ENCODE peak calls at places on chromosome 14, in seven cellular contexts. V is HepG2, L is H1, M is HCT116, C is SK-N-SH, S is K562, D is GM12878. R is an unnamed sample.

GRCh38 chr14:29645117-29645516 is 282.5 kb downstream of the PRKD1 start:
- DNase-seq in V (no peak), L (no peak), M (no peak), C (no peak), S (peak), D (no peak), R (no peak)

GRCh38 chr14:104016873-104017650 is 68.4 kb upstream of the ASPG start:
- DNase-seq in V (no peak), L (no peak), M (no peak), C (no peak), S (no peak), D (no peak), R (no peak)

GRCh38 chr14:92698393-92698792 is 50.0 kb downstream of the LGMN start:
- DNase-seq in V (no peak), L (no peak), M (no peak), C (no peak), S (no peak), D (no peak), R (no peak)

GRCh38 chr14:65336191-65336591 is 76.3 kb upstream of the FUT8 start:
- DNase-seq in V (no peak), L (no peak), M (no peak), C (no peak), S (no peak), D (no peak), R (no peak)

GRCh38 chr14:58200480-58200841 is 512 bp downstream of the ACTR10 start:
- DNase-seq in V (no peak), L (no peak), M (no peak), C (no peak), S (no peak), D (no peak), R (no peak)

GRCh38 chr14:33914676-33915516 is 36.0 kb downstream of the EGLN3 start:
- DNase-seq in V (no peak), L (no peak), M (peak), C (no peak), S (peak), D (no peak), R (no peak)

GRCh38 chr14:74611672-74612345 is at the start of gene LTBP2:
- DNase-seq in V (no peak), L (no peak), M (no peak), C (peak), S (no peak), D (no peak), R (peak)

GRCh38 chr14:68520637-68521556 is 272.0 kb downstream of the ZFP36L1 start:
- DNase-seq in V (peak), L (no peak), M (peak), C (no peak), S (no peak), D (no peak), R (peak)

GRCh38 chr14:69088523-69089445 is 64.1 kb downstream of the DCAF5 start:
- DNase-seq in V (no peak), L (no peak), M (no peak), C (peak), S (no peak), D (no peak), R (peak)

GRCh38 chr14:65019944-65020566 is 33.4 kb downstream of the FNTB start:
- DNase-seq in V (peak), L (no peak), M (peak), C (peak), S (peak), D (no peak), R (peak)

GRCh38 chr14:22545842-22546721 is 42.9 kb downstream of the DAD1 start:
- DNase-seq in V (no peak), L (no peak), M (no peak), C (no peak), S (no peak), D (no peak), R (no peak)

GRCh38 chr14:64202731-64203130 is 91.4 kb downstream of the ESR2 start:
- DNase-seq in V (no peak), L (no peak), M (no peak), C (no peak), S (no peak), D (no peak), R (no peak)

GRCh38 chr14:102917469-102918211 is 4.8 kb upstream of the AMN start:
- DNase-seq in V (peak), L (peak), M (peak), C (peak), S (peak), D (no peak), R (peak)

GRCh38 chr14:36580856-36581831 is 1.3 kb downstream of the NKX2-8 start:
- DNase-seq in V (no peak), L (peak), M (no peak), C (peak), S (no peak), D (no peak), R (no peak)

GRCh38 chr14:71686677-71687076 is 245.6 kb upstream of the RGS6 start:
- DNase-seq in V (no peak), L (no peak), M (no peak), C (no peak), S (no peak), D (no peak), R (no peak)

GRCh38 chr14:100468557-100468956 is 118.7 kb downstream of the BEGAIN start:
- DNase-seq in V (no peak), L (no peak), M (no peak), C (no peak), S (no peak), D (no peak), R (no peak)

GRCh38 chr14:100467939-100468338 is 119.3 kb downstream of the BEGAIN start:
- DNase-seq in V (no peak), L (peak), M (no peak), C (no peak), S (no peak), D (no peak), R (no peak)

GRCh38 chr14:100469632-100470522 is 117.3 kb downstream of the BEGAIN start:
- DNase-seq in V (no peak), L (no peak), M (no peak), C (no peak), S (no peak), D (no peak), R (no peak)

GRCh38 chr14:100466111-100466856 is 120.9 kb downstream of the BEGAIN start:
- DNase-seq in V (no peak), L (peak), M (no peak), C (no peak), S (no peak), D (no peak), R (no peak)

DNA sequence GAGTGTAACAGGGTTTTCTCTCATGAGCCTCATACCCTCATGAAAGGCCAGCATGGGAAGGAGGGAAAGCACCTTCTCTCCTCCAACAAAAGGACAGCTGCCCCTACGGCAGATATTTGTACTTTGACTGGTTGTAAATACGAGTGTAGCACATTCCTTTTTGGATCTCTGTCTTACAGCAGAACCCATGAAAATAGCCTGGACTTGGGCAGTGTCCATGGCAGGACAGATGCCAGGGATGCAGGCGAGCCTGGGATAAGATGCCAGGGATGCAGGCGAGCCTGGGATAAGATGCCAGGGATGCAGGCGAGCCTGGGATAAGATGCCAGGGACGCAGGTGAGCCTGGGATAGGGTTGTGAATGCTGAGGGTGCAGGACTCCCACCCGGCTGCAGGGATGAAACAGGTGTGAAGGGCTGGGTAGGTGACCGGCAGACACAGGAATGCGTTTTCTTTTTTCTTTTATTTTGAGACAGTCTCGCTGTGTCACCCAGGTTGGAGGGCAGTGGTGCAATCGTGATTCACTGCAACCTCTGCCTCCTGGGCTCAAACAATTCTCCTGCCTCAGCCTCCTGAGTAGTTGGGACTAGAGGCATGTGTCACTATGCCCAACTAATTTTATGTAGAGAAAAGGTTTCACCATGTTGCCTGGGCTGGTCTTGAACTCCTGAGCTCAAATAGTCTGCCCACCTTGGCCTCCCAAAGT is 120.0 kb downstream of the BEGAIN start:
- DNase-seq in V (no peak), L (no peak), M (no peak), C (no peak), S (no peak), D (no peak), R (no peak)
- TF ChIP-seq JUND in V (no peak), L (no peak), M (no peak), C (no peak), S (no peak), D (no peak), R (no peak)

GRCh38 chr14:37792124-37792523 is 196.7 kb downstream of the TTC6 start:
- DNase-seq in V (no peak), L (no peak), M (no peak), C (no peak), S (no peak), D (no peak), R (no peak)

GRCh38 chr14:37787879-37788494 is 192.6 kb downstream of the TTC6 start:
- DNase-seq in V (peak), L (no peak), M (no peak), C (no peak), S (no peak), D (no peak), R (no peak)

GRCh38 chr14:37796703-37797416 is 201.4 kb downstream of the TTC6 start:
- DNase-seq in V (peak), L (no peak), M (no peak), C (no peak), S (no peak), D (no peak), R (no peak)

DNA sequence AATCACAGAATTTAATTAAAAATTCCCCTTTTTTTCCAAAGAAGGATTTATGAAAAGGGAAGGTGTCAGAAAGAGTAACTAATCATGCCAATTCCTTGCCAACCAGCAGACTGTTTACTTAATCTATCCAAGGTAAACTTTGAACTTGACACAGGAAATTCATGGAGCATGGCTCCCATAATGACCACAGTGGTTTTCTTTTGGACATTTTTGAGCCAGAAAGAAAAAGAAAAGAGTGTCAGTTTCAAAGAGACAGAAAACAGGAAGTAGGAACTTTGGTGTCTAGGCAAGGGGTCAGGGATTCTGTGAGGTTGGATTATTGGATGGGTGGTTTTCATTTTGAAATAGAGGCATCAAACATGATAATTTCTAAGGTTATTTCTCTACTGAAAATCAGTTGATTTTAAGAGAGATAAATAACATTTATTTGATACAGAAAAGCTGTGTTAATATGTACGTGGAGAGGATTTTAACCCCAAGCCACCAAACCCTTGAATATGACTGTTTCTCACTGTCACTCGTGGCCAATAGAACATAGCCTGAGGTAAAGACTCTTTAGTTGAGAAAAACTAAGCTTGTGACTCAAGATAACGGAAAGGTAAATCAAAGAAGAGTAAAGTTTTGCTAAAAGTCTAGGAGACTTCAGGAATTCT is 196.1 kb downstream of the TTC6 start:
- DNase-seq in V (peak), L (no peak), M (no peak), C (no peak), S (no peak), D (no peak), R (no peak)
- TF ChIP-seq JUND in V (no peak), L (no peak), M (no peak), C (no peak), S (no peak), D (no peak), R (no peak)

DNA sequence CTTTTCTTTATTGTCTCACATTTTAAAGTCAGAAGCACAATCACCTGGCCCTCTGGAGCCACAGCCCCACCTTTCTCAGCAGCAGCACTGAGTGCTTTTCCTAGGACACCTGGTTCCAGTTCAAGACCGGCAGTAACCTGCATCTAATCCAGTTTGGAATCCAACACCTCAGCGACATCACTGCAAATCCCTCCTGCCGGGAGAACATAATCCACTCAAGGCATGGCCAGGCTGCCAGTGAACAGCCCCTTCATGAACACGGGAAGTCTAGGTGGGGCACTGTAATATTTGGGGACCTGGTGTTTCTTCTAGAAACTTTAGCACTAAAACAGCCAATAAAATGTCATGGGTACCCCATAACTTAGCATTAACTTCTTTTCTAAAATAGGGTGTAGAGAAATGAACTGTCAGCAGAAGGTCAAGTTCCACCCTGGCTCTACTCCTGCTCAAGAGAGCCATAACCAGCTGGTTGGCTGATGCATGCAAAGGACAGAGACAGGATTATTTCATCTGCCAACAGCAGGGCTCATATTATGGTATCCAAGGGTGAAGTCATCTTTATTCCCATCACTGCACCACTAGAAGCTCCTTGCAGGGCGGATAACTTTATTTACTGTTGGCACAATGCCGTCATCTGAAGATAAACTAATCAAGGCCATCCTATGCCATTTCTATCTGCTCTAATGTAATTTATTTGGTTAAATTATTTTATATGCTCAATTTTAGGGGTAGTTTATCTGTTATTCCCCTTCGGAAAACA is 76.7 kb downstream of the TTC7B start:
- DNase-seq in V (no peak), L (no peak), M (no peak), C (peak), S (no peak), D (no peak), R (no peak)
- TF ChIP-seq JUND in V (no peak), L (no peak), M (no peak), C (no peak), S (no peak), D (no peak), R (no peak)

DNA sequence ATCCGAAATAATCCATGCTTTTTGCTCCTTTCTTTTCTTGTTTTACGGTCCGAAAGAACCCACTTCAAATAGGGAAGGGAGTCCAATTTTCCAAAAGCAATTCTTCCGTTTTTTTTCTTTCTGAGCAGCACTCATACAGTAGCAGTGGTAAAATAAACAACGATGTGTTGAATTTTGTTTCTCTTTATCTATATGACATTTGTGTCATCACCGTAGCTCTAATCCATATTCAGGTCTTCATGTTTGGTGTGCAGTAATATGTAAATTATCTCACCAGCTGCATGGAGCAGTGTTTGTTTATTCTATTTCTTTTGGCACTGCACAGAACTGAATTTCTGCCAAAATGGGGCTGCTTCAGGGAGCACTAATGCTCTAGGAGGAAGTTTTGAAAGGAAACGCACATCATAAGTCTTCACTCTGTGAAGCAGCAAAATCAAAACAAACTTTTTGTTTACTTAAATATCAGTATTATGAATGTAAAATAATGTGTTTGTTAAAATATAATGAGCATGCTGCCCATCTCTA is 130.0 kb upstream of the NPAS3 start:
- DNase-seq in V (no peak), L (no peak), M (no peak), C (no peak), S (no peak), D (no peak), R (peak)
- TF ChIP-seq JUND in V (no peak), L (no peak), M (no peak), C (no peak), S (no peak), D (no peak), R (no peak)

R was measured in T47D.